ENCODE peak calls at places on chromosomes 16 and 17, in nine cellular contexts. One of them, this sample, is unnamed.

GRCh38 chr16:11836653-11837244 is 14.6 kb downstream of the RSL1D1 start:
- DNase-seq in coronary artery: no peak
- DNase-seq in spleen: peak; percentile 30
- DNase-seq in foreskin keratinocyte: peak; percentile 32
- DNase-seq in stimulated activated CD4-positive, alpha-beta T cell treated with anti-CD3 and anti-CD28 coated beads, Interleukin-12 subunit alpha, Interleukin-12 subunit beta, amount 100 ng/mL, for 4 hours: no peak
- DNase-seq in A549: no peak
- DNase-seq in T-helper 17 cell: no peak
- DNase-seq in activated T-helper 1 cell treated with Interleukin-2 at 50 U/mL for 16 hours: no peak
- DNase-seq in non-pigmented ciliary epithelial cell: peak; percentile 75
- DNase-seq in this sample: no peak

GRCh38 chr17:74749262-74750038 is 1.0 kb downstream of the NHERF1 start:
- DNase-seq in coronary artery: no peak
- DNase-seq in spleen: peak; percentile 93
- DNase-seq in foreskin keratinocyte: no peak
- DNase-seq in stimulated activated CD4-positive, alpha-beta T cell treated with anti-CD3 and anti-CD28 coated beads, Interleukin-12 subunit alpha, Interleukin-12 subunit beta, amount 100 ng/mL, for 4 hours: peak; percentile 43
- DNase-seq in A549: no peak
- DNase-seq in T-helper 17 cell: peak; percentile 32
- DNase-seq in activated T-helper 1 cell treated with Interleukin-2 at 50 U/mL for 16 hours: peak; percentile 27
- DNase-seq in non-pigmented ciliary epithelial cell: no peak
- DNase-seq in this sample: no peak

GRCh38 chr16:71645450-71645849 is 19.5 kb downstream of the MARVELD3 start:
- DNase-seq in coronary artery: no peak
- DNase-seq in spleen: no peak
- DNase-seq in foreskin keratinocyte: peak; percentile 7
- DNase-seq in stimulated activated CD4-positive, alpha-beta T cell treated with anti-CD3 and anti-CD28 coated beads, Interleukin-12 subunit alpha, Interleukin-12 subunit beta, amount 100 ng/mL, for 4 hours: no peak
- DNase-seq in A549: peak; percentile 70
- DNase-seq in T-helper 17 cell: no peak
- DNase-seq in activated T-helper 1 cell treated with Interleukin-2 at 50 U/mL for 16 hours: no peak
- DNase-seq in non-pigmented ciliary epithelial cell: no peak
- DNase-seq in this sample: no peak

GRCh38 chr16:1812732-1813163 is 13.9 kb downstream of the HAGH start:
- DNase-seq in coronary artery: no peak
- DNase-seq in spleen: peak; percentile 81
- DNase-seq in foreskin keratinocyte: no peak
- DNase-seq in stimulated activated CD4-positive, alpha-beta T cell treated with anti-CD3 and anti-CD28 coated beads, Interleukin-12 subunit alpha, Interleukin-12 subunit beta, amount 100 ng/mL, for 4 hours: peak; percentile 49
- DNase-seq in A549: peak; percentile 66
- DNase-seq in T-helper 17 cell: no peak
- DNase-seq in activated T-helper 1 cell treated with Interleukin-2 at 50 U/mL for 16 hours: peak; percentile 24
- DNase-seq in non-pigmented ciliary epithelial cell: peak; percentile 28
- DNase-seq in this sample: no peak

GRCh38 chr16:88734361-88734728 is 28.0 kb downstream of the CTU2 start:
- DNase-seq in coronary artery: no peak
- DNase-seq in spleen: no peak
- DNase-seq in foreskin keratinocyte: no peak
- DNase-seq in stimulated activated CD4-positive, alpha-beta T cell treated with anti-CD3 and anti-CD28 coated beads, Interleukin-12 subunit alpha, Interleukin-12 subunit beta, amount 100 ng/mL, for 4 hours: no peak
- DNase-seq in A549: no peak
- DNase-seq in T-helper 17 cell: no peak
- DNase-seq in activated T-helper 1 cell treated with Interleukin-2 at 50 U/mL for 16 hours: no peak
- DNase-seq in non-pigmented ciliary epithelial cell: no peak
- DNase-seq in this sample: no peak

GRCh38 chr17:31753011-31753410 is 106.0 kb downstream of the COPRS start:
- DNase-seq in coronary artery: no peak
- DNase-seq in spleen: no peak
- DNase-seq in foreskin keratinocyte: no peak
- DNase-seq in stimulated activated CD4-positive, alpha-beta T cell treated with anti-CD3 and anti-CD28 coated beads, Interleukin-12 subunit alpha, Interleukin-12 subunit beta, amount 100 ng/mL, for 4 hours: no peak
- DNase-seq in A549: no peak
- DNase-seq in T-helper 17 cell: no peak
- DNase-seq in activated T-helper 1 cell treated with Interleukin-2 at 50 U/mL for 16 hours: no peak
- DNase-seq in non-pigmented ciliary epithelial cell: no peak
- DNase-seq in this sample: no peak

GRCh38 chr17:41894791-41895331 is 23.9 kb downstream of the ACLY start:
- DNase-seq in coronary artery: no peak
- DNase-seq in spleen: no peak
- DNase-seq in foreskin keratinocyte: no peak
- DNase-seq in stimulated activated CD4-positive, alpha-beta T cell treated with anti-CD3 and anti-CD28 coated beads, Interleukin-12 subunit alpha, Interleukin-12 subunit beta, amount 100 ng/mL, for 4 hours: no peak
- DNase-seq in A549: no peak
- DNase-seq in T-helper 17 cell: no peak
- DNase-seq in activated T-helper 1 cell treated with Interleukin-2 at 50 U/mL for 16 hours: no peak
- DNase-seq in non-pigmented ciliary epithelial cell: peak; percentile 23
- DNase-seq in this sample: no peak

GRCh38 chr17:40218740-40219072 is 398 bp upstream of the WIPF2 start:
- DNase-seq in coronary artery: peak; percentile 80
- DNase-seq in spleen: peak; percentile 89
- DNase-seq in foreskin keratinocyte: peak; percentile 34
- DNase-seq in stimulated activated CD4-positive, alpha-beta T cell treated with anti-CD3 and anti-CD28 coated beads, Interleukin-12 subunit alpha, Interleukin-12 subunit beta, amount 100 ng/mL, for 4 hours: peak; percentile 60
- DNase-seq in A549: peak; percentile 75
- DNase-seq in T-helper 17 cell: peak; percentile 62
- DNase-seq in activated T-helper 1 cell treated with Interleukin-2 at 50 U/mL for 16 hours: peak; percentile 51
- DNase-seq in non-pigmented ciliary epithelial cell: peak; percentile 73
- DNase-seq in this sample: peak; percentile 64

GRCh38 chr17:60163108-60163784 is 13.5 kb downstream of the CA4 start:
- DNase-seq in coronary artery: peak; percentile 43
- DNase-seq in spleen: no peak
- DNase-seq in foreskin keratinocyte: no peak
- DNase-seq in stimulated activated CD4-positive, alpha-beta T cell treated with anti-CD3 and anti-CD28 coated beads, Interleukin-12 subunit alpha, Interleukin-12 subunit beta, amount 100 ng/mL, for 4 hours: no peak
- DNase-seq in A549: peak; percentile 0
- DNase-seq in T-helper 17 cell: no peak
- DNase-seq in activated T-helper 1 cell treated with Interleukin-2 at 50 U/mL for 16 hours: no peak
- DNase-seq in non-pigmented ciliary epithelial cell: no peak
- DNase-seq in this sample: no peak

GRCh38 chr16:63466-63865 is 9.0 kb downstream of the RHBDF1 start:
- DNase-seq in coronary artery: no peak
- DNase-seq in spleen: peak; percentile 65
- DNase-seq in foreskin keratinocyte: no peak
- DNase-seq in stimulated activated CD4-positive, alpha-beta T cell treated with anti-CD3 and anti-CD28 coated beads, Interleukin-12 subunit alpha, Interleukin-12 subunit beta, amount 100 ng/mL, for 4 hours: no peak
- DNase-seq in A549: no peak
- DNase-seq in T-helper 17 cell: no peak
- DNase-seq in activated T-helper 1 cell treated with Interleukin-2 at 50 U/mL for 16 hours: no peak
- DNase-seq in non-pigmented ciliary epithelial cell: no peak
- DNase-seq in this sample: no peak

GRCh38 chr16:23206986-23207385 is 24.4 kb downstream of the SCNN1G start:
- DNase-seq in coronary artery: no peak
- DNase-seq in spleen: no peak
- DNase-seq in foreskin keratinocyte: no peak
- DNase-seq in stimulated activated CD4-positive, alpha-beta T cell treated with anti-CD3 and anti-CD28 coated beads, Interleukin-12 subunit alpha, Interleukin-12 subunit beta, amount 100 ng/mL, for 4 hours: no peak
- DNase-seq in A549: no peak
- DNase-seq in T-helper 17 cell: no peak
- DNase-seq in activated T-helper 1 cell treated with Interleukin-2 at 50 U/mL for 16 hours: no peak
- DNase-seq in non-pigmented ciliary epithelial cell: no peak
- DNase-seq in this sample: no peak

GRCh38 chr17:34633351-34633750 is 54.0 kb downstream of the TMEM132E start:
- DNase-seq in coronary artery: no peak
- DNase-seq in spleen: no peak
- DNase-seq in foreskin keratinocyte: no peak
- DNase-seq in stimulated activated CD4-positive, alpha-beta T cell treated with anti-CD3 and anti-CD28 coated beads, Interleukin-12 subunit alpha, Interleukin-12 subunit beta, amount 100 ng/mL, for 4 hours: no peak
- DNase-seq in A549: no peak
- DNase-seq in T-helper 17 cell: no peak
- DNase-seq in activated T-helper 1 cell treated with Interleukin-2 at 50 U/mL for 16 hours: no peak
- DNase-seq in non-pigmented ciliary epithelial cell: no peak
- DNase-seq in this sample: peak; percentile 14

GRCh38 chr17:17749921-17750320 is 68.7 kb downstream of the RAI1 start:
- DNase-seq in coronary artery: no peak
- DNase-seq in spleen: no peak
- DNase-seq in foreskin keratinocyte: peak; percentile 63
- DNase-seq in stimulated activated CD4-positive, alpha-beta T cell treated with anti-CD3 and anti-CD28 coated beads, Interleukin-12 subunit alpha, Interleukin-12 subunit beta, amount 100 ng/mL, for 4 hours: peak; percentile 27
- DNase-seq in A549: peak; percentile 81
- DNase-seq in T-helper 17 cell: no peak
- DNase-seq in activated T-helper 1 cell treated with Interleukin-2 at 50 U/mL for 16 hours: no peak
- DNase-seq in non-pigmented ciliary epithelial cell: no peak
- DNase-seq in this sample: peak; percentile 63

GRCh38 chr17:3750926-3751325 is 27.2 kb downstream of the HASPIN start:
- DNase-seq in coronary artery: no peak
- DNase-seq in spleen: no peak
- DNase-seq in foreskin keratinocyte: no peak
- DNase-seq in stimulated activated CD4-positive, alpha-beta T cell treated with anti-CD3 and anti-CD28 coated beads, Interleukin-12 subunit alpha, Interleukin-12 subunit beta, amount 100 ng/mL, for 4 hours: no peak
- DNase-seq in A549: no peak
- DNase-seq in T-helper 17 cell: no peak
- DNase-seq in activated T-helper 1 cell treated with Interleukin-2 at 50 U/mL for 16 hours: peak; percentile 25
- DNase-seq in non-pigmented ciliary epithelial cell: no peak
- DNase-seq in this sample: no peak

GRCh38 chr17:16304832-16305231 is 48.4 kb downstream of the CENPV start:
- DNase-seq in coronary artery: no peak
- DNase-seq in spleen: no peak
- DNase-seq in foreskin keratinocyte: no peak
- DNase-seq in stimulated activated CD4-positive, alpha-beta T cell treated with anti-CD3 and anti-CD28 coated beads, Interleukin-12 subunit alpha, Interleukin-12 subunit beta, amount 100 ng/mL, for 4 hours: no peak
- DNase-seq in A549: no peak
- DNase-seq in T-helper 17 cell: no peak
- DNase-seq in activated T-helper 1 cell treated with Interleukin-2 at 50 U/mL for 16 hours: no peak
- DNase-seq in non-pigmented ciliary epithelial cell: no peak
- DNase-seq in this sample: no peak

GRCh38 chr17:53629188-53629587 is 193.5 kb upstream of the KIF2B start:
- DNase-seq in coronary artery: no peak
- DNase-seq in spleen: no peak
- DNase-seq in foreskin keratinocyte: no peak
- DNase-seq in stimulated activated CD4-positive, alpha-beta T cell treated with anti-CD3 and anti-CD28 coated beads, Interleukin-12 subunit alpha, Interleukin-12 subunit beta, amount 100 ng/mL, for 4 hours: no peak
- DNase-seq in A549: no peak
- DNase-seq in T-helper 17 cell: no peak
- DNase-seq in activated T-helper 1 cell treated with Interleukin-2 at 50 U/mL for 16 hours: no peak
- DNase-seq in non-pigmented ciliary epithelial cell: no peak
- DNase-seq in this sample: no peak

GRCh38 chr16:57151369-57151768 is 34.5 kb downstream of the PSME3IP1 start:
- DNase-seq in coronary artery: no peak
- DNase-seq in spleen: no peak
- DNase-seq in foreskin keratinocyte: no peak
- DNase-seq in stimulated activated CD4-positive, alpha-beta T cell treated with anti-CD3 and anti-CD28 coated beads, Interleukin-12 subunit alpha, Interleukin-12 subunit beta, amount 100 ng/mL, for 4 hours: no peak
- DNase-seq in A549: no peak
- DNase-seq in T-helper 17 cell: no peak
- DNase-seq in activated T-helper 1 cell treated with Interleukin-2 at 50 U/mL for 16 hours: no peak
- DNase-seq in non-pigmented ciliary epithelial cell: no peak
- DNase-seq in this sample: no peak

GRCh38 chr17:9647014-9647413 is 1.7 kb downstream of the USP43 start:
- DNase-seq in coronary artery: no peak
- DNase-seq in spleen: no peak
- DNase-seq in foreskin keratinocyte: no peak
- DNase-seq in stimulated activated CD4-positive, alpha-beta T cell treated with anti-CD3 and anti-CD28 coated beads, Interleukin-12 subunit alpha, Interleukin-12 subunit beta, amount 100 ng/mL, for 4 hours: no peak
- DNase-seq in A549: no peak
- DNase-seq in T-helper 17 cell: no peak
- DNase-seq in activated T-helper 1 cell treated with Interleukin-2 at 50 U/mL for 16 hours: no peak
- DNase-seq in non-pigmented ciliary epithelial cell: no peak
- DNase-seq in this sample: no peak

GRCh38 chr16:68644715-68645493 is at the start of gene CDH3:
- DNase-seq in coronary artery: no peak
- DNase-seq in spleen: no peak
- DNase-seq in foreskin keratinocyte: peak; percentile 82
- DNase-seq in stimulated activated CD4-positive, alpha-beta T cell treated with anti-CD3 and anti-CD28 coated beads, Interleukin-12 subunit alpha, Interleukin-12 subunit beta, amount 100 ng/mL, for 4 hours: no peak
- DNase-seq in A549: no peak
- DNase-seq in T-helper 17 cell: no peak
- DNase-seq in activated T-helper 1 cell treated with Interleukin-2 at 50 U/mL for 16 hours: no peak
- DNase-seq in non-pigmented ciliary epithelial cell: no peak
- DNase-seq in this sample: no peak

GRCh38 chr16:54718376-54718775 is 212.3 kb upstream of the IRX5 start:
- DNase-seq in coronary artery: no peak
- DNase-seq in spleen: no peak
- DNase-seq in foreskin keratinocyte: no peak
- DNase-seq in stimulated activated CD4-positive, alpha-beta T cell treated with anti-CD3 and anti-CD28 coated beads, Interleukin-12 subunit alpha, Interleukin-12 subunit beta, amount 100 ng/mL, for 4 hours: no peak
- DNase-seq in A549: no peak
- DNase-seq in T-helper 17 cell: no peak
- DNase-seq in activated T-helper 1 cell treated with Interleukin-2 at 50 U/mL for 16 hours: no peak
- DNase-seq in non-pigmented ciliary epithelial cell: no peak
- DNase-seq in this sample: no peak

GRCh38 chr17:58764373-58764772 is 8.7 kb downstream of the PPM1E start:
- DNase-seq in coronary artery: no peak
- DNase-seq in spleen: no peak
- DNase-seq in foreskin keratinocyte: no peak
- DNase-seq in stimulated activated CD4-positive, alpha-beta T cell treated with anti-CD3 and anti-CD28 coated beads, Interleukin-12 subunit alpha, Interleukin-12 subunit beta, amount 100 ng/mL, for 4 hours: no peak
- DNase-seq in A549: no peak
- DNase-seq in T-helper 17 cell: no peak
- DNase-seq in activated T-helper 1 cell treated with Interleukin-2 at 50 U/mL for 16 hours: no peak
- DNase-seq in non-pigmented ciliary epithelial cell: no peak
- DNase-seq in this sample: no peak

GRCh38 chr16:75854117-75854516 is 127.8 kb upstream of the CPHXL start:
- DNase-seq in coronary artery: no peak
- DNase-seq in spleen: no peak
- DNase-seq in foreskin keratinocyte: no peak
- DNase-seq in stimulated activated CD4-positive, alpha-beta T cell treated with anti-CD3 and anti-CD28 coated beads, Interleukin-12 subunit alpha, Interleukin-12 subunit beta, amount 100 ng/mL, for 4 hours: no peak
- DNase-seq in A549: no peak
- DNase-seq in T-helper 17 cell: no peak
- DNase-seq in activated T-helper 1 cell treated with Interleukin-2 at 50 U/mL for 16 hours: no peak
- DNase-seq in non-pigmented ciliary epithelial cell: no peak
- DNase-seq in this sample: no peak

GRCh38 chr17:50339381-50339780 is 6.5 kb upstream of the XYLT2 start:
- DNase-seq in coronary artery: no peak
- DNase-seq in spleen: no peak
- DNase-seq in foreskin keratinocyte: no peak
- DNase-seq in stimulated activated CD4-positive, alpha-beta T cell treated with anti-CD3 and anti-CD28 coated beads, Interleukin-12 subunit alpha, Interleukin-12 subunit beta, amount 100 ng/mL, for 4 hours: no peak
- DNase-seq in A549: no peak
- DNase-seq in T-helper 17 cell: no peak
- DNase-seq in activated T-helper 1 cell treated with Interleukin-2 at 50 U/mL for 16 hours: no peak
- DNase-seq in non-pigmented ciliary epithelial cell: no peak
- DNase-seq in this sample: no peak

GRCh38 chr17:79317916-79318315 is 243.3 kb downstream of the ENGASE start:
- DNase-seq in coronary artery: no peak
- DNase-seq in spleen: no peak
- DNase-seq in foreskin keratinocyte: no peak
- DNase-seq in stimulated activated CD4-positive, alpha-beta T cell treated with anti-CD3 and anti-CD28 coated beads, Interleukin-12 subunit alpha, Interleukin-12 subunit beta, amount 100 ng/mL, for 4 hours: no peak
- DNase-seq in A549: no peak
- DNase-seq in T-helper 17 cell: no peak
- DNase-seq in activated T-helper 1 cell treated with Interleukin-2 at 50 U/mL for 16 hours: no peak
- DNase-seq in non-pigmented ciliary epithelial cell: no peak
- DNase-seq in this sample: no peak

GRCh38 chr17:39979865-39980401 is 674 bp upstream of the PSMD3 start:
- DNase-seq in coronary artery: no peak
- DNase-seq in spleen: no peak
- DNase-seq in foreskin keratinocyte: no peak
- DNase-seq in stimulated activated CD4-positive, alpha-beta T cell treated with anti-CD3 and anti-CD28 coated beads, Interleukin-12 subunit alpha, Interleukin-12 subunit beta, amount 100 ng/mL, for 4 hours: no peak
- DNase-seq in A549: peak; percentile 56
- DNase-seq in T-helper 17 cell: no peak
- DNase-seq in activated T-helper 1 cell treated with Interleukin-2 at 50 U/mL for 16 hours: no peak
- DNase-seq in non-pigmented ciliary epithelial cell: no peak
- DNase-seq in this sample: no peak

This sample was measured in caudate nucleus.